ENCODE peak calls at places on chromosomes 5 and 9, in six cellular contexts. H is K562, C is A549, M is HCT116, Q is HepG2, D is GM12878. L is an unnamed sample.

GRCh38 chr5:141875022-141875740 is 3.0 kb downstream of the PCDH1 start:
- DNase-seq in H (no peak), C (no peak), M (no peak), Q (no peak), D (no peak), L (no peak)

GRCh38 chr5:156835905-156836304 is 14.2 kb upstream of the PPP1R2B start:
- DNase-seq in H (peak), C (peak), M (peak), Q (peak), D (no peak), L (no peak)

GRCh38 chr5:73454379-73455036 is 5.9 kb upstream of the FOXD1 start:
- DNase-seq in H (peak), C (no peak), M (peak), Q (peak), D (no peak), L (peak)

GRCh38 chr9:98974994-98975712 is 31.4 kb downstream of the COL15A1 start:
- DNase-seq in H (peak), C (peak), M (peak), Q (peak), D (no peak), L (peak)

GRCh38 chr5:151577566-151577965 is 13.6 kb downstream of the FAT2 start:
- DNase-seq in H (no peak), C (no peak), M (no peak), Q (no peak), D (no peak), L (no peak)

GRCh38 chr5:78768781-78769380 is 120.3 kb upstream of the LHFPL2 start:
- DNase-seq in H (no peak), C (no peak), M (no peak), Q (no peak), D (no peak), L (no peak)

GRCh38 chr5:22238047-22238446 is 615.1 kb downstream of the CDH12 start:
- DNase-seq in H (no peak), C (no peak), M (no peak), Q (no peak), D (no peak), L (no peak)

GRCh38 chr9:69380301-69380700 is 55.3 kb downstream of the ENTREP1 start:
- DNase-seq in H (no peak), C (no peak), M (no peak), Q (no peak), D (no peak), L (no peak)

GRCh38 chr9:112332977-112333638 is at the start of gene PTBP3:
- DNase-seq in H (peak), C (peak), M (no peak), Q (peak), D (no peak), L (no peak)

GRCh38 chr9:112331676-112331955 is 1.8 kb downstream of the PTBP3 start:
- DNase-seq in H (no peak), C (no peak), M (no peak), Q (no peak), D (no peak), L (no peak)

GRCh38 chr9:112333639-112334318 is 360 bp upstream of the PTBP3 start:
- DNase-seq in H (peak), C (peak), M (peak), Q (peak), D (peak), L (no peak)

GRCh38 chr9:112332674-112332976 is 794 bp downstream of the PTBP3 start:
- DNase-seq in H (no peak), C (no peak), M (no peak), Q (no peak), D (no peak), L (no peak)

DNA sequence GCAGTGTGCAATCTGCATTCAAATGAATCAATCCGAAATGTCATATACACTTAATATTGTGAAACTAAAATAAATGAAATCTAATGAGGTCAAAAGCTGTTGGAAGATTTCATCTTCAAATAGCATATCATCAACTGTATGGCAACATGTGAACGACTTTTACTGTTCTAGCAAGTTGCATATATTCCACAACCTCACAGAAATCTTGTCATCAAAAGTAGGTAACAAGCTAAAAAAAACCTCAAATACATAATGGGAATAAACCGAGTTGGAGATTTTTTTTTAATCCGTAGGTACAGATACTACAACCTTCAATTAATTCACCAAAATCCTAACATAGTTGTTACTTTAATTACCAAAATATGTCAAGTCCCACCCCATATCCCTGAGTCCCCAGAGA is 1.1 kb downstream of the PTBP3 start:
- DNase-seq in H (no peak), C (no peak), M (no peak), Q (no peak), D (no peak), L (no peak)
- H3K27ac ChIP-seq in H (peak), C (peak), M (peak), Q (peak), D (peak), L (peak)

GRCh38 chr5:14665949-14666741 is 1.6 kb downstream of the OTULIN start:
- DNase-seq in H (no peak), C (peak), M (no peak), Q (peak), D (no peak), L (no peak)

GRCh38 chr5:14662721-14663120 is 1.8 kb upstream of the OTULIN start:
- DNase-seq in H (no peak), C (no peak), M (no peak), Q (no peak), D (no peak), L (no peak)

GRCh38 chr5:14664270-14665109 is at the start of gene OTULIN:
- DNase-seq in H (peak), C (peak), M (peak), Q (peak), D (peak), L (peak)

GRCh38 chr5:14665110-14665822 is 748 bp downstream of the OTULIN start:
- DNase-seq in H (no peak), C (peak), M (no peak), Q (peak), D (no peak), L (no peak)

DNA sequence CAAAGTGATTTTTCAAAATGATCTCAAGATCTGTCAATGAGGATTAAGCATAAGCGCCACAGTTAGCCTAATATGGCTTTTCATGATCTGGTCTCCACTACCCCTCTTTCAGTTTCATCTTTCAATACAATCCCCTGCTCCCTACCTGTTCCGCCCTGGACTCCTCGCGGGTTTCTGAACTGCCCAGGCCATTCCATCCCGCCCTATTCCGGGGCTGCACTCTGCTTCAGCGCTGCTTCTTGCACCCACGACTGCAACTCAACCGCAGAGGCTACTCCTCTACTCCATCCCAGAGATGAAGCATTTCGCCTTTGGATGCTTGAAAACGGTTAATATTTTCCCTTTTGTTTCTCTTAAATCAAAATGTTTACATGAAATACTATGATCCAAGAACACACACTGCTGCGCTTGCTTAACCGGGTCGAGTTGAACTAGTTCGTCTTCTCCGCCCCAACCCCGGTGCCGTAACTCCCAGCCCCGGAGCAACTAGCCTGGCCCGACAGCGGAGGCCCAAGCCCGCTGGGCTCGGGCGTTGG is 716 bp upstream of the OTULIN start:
- DNase-seq in H (no peak), C (no peak), M (no peak), Q (no peak), D (no peak), L (no peak)
- TF ChIP-seq REST in H (no peak), C (no peak), M (no peak), Q (no peak), D (no peak), L (no peak)

GRCh38 chr9:19373527-19373926 is 6.5 kb downstream of the RPS6 start:
- DNase-seq in H (no peak), C (no peak), M (no peak), Q (no peak), D (no peak), L (no peak)

GRCh38 chr9:19369107-19369506 is 10.9 kb downstream of the RPS6 start:
- DNase-seq in H (no peak), C (no peak), M (no peak), Q (no peak), D (no peak), L (no peak)

GRCh38 chr9:19375536-19375935 is 4.5 kb downstream of the RPS6 start:
- DNase-seq in H (no peak), C (no peak), M (no peak), Q (no peak), D (no peak), L (no peak)

GRCh38 chr9:19372576-19372975 is 7.5 kb downstream of the RPS6 start:
- DNase-seq in H (no peak), C (no peak), M (no peak), Q (no peak), D (no peak), L (no peak)

GRCh38 chr9:19371942-19372341 is 8.1 kb downstream of the RPS6 start:
- DNase-seq in H (no peak), C (no peak), M (no peak), Q (no peak), D (no peak), L (no peak)
- TF ChIP-seq CTCF in H (no peak), C (no peak), M (no peak), Q (no peak), D (no peak), L (no peak)

GRCh38 chr9:113543286-113544000 is 79.9 kb downstream of the RGS3 start:
- DNase-seq in H (no peak), C (no peak), M (no peak), Q (no peak), D (no peak), L (no peak)
- H3K27ac ChIP-seq in H (no peak), C (no peak), M (no peak), Q (no peak), D (no peak), L (no peak)

DNA sequence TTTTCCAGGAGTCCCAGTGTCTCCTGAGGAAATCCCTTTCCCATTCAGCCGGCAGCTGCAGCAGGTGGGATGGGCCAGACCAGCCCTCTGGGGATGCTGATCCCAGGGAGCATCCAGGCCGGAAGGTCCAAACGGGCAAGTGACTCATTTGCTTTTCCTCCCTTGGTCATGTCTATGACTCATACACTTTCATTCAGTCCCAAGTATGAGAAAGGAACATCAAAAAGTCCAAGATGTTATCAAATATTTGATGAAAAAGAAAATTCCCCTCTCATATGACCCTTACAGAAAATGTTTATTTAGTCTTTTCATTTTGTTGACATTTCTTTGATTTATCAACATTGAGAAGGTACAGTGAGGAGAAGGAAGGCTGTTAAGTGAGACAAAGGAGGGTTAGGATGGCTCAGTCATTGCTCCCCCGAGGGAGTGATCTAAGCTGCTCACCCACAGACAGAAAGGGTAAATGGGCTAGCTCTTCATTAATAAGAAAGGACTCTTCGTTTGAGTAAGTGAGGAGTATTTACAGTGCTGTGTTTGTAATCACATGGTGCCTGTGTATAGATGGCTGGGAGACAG is 117.6 kb upstream of the ANKRD55 start:
- DNase-seq in H (peak), C (peak), M (peak), Q (peak), D (no peak), L (peak)
- TF ChIP-seq REST in H (no peak), C (no peak), M (no peak), Q (no peak), D (no peak), L (no peak)

DNA sequence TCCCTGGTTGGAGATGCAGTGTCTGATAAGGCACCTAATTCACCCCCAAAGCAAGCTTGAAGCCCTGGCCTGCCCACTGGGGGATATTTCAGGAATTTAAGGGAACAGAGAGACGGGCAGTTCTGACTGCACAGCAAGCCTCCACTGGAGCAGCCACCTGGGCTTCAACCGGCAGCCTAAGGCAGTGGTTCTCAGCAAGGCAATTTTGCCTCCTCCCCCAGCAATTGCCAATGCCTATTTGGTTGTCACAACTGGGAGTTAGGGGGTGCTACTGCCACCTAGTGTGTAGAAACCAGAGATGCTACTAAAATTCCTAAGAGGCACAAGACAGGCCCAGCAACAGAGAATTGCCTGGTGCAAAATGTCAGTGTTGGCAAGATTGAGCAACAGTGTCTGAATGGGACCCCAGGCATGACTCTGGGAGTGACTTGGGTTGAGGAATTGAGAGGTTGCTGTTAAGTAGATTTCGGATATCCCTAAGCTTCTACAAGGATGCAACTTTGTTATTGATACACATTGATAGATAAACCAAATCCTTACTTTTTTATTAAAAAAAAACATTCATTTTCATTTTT is 58.7 kb upstream of the CTSL start:
- DNase-seq in H (peak), C (peak), M (peak), Q (peak), D (no peak), L (no peak)
- TF ChIP-seq CTCF in H (peak), C (peak), M (peak), Q (peak), D (peak), L (peak)

DNA sequence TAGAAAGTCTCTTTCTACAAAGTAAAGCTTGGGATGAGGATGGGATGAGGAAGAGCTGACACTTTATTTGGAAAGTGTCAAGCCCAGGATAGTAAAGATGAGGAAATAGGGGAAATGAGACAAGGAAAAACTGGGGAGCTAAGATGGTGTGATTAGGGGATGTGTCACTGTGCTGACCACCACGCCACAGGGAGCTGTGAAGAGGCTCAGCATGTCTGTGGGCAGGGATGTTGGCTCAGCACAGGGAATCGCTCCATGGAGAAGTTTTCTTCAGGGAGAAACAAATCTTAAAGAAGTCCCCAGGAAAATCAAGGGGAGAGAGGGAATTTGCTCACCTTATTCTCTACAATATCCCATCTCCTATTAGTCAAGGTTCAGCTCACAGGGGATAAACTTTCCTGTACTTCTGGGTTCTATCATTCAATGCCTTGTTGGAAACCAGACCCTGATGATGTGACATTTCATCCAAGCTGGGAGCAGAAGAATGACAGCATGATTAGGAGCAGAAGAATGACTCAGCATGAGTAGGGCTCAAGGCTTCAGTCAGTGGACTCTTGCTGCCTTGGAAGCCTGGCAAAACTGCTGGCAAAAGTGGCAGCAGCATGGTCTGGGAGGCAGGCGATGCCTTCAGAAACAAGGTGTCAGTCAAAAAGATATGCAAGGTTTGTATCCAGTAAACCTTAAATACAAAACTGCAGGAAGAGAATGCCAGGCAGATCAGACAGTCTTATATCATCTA is 4.9 kb downstream of the HSPB3 start:
- DNase-seq in H (peak), C (no peak), M (no peak), Q (no peak), D (no peak), L (no peak)
- H3K27ac ChIP-seq in H (peak), C (peak), M (no peak), Q (no peak), D (no peak), L (no peak)

GRCh38 chr5:168829044-168829443 is 249.9 kb upstream of the PANK3 start:
- DNase-seq in H (no peak), C (no peak), M (no peak), Q (no peak), D (no peak), L (no peak)

GRCh38 chr5:168829922-168830417 is 250.8 kb upstream of the PANK3 start:
- DNase-seq in H (no peak), C (no peak), M (no peak), Q (no peak), D (no peak), L (no peak)

GRCh38 chr5:168833383-168833782 is 254.2 kb upstream of the PANK3 start:
- DNase-seq in H (no peak), C (no peak), M (no peak), Q (no peak), D (no peak), L (no peak)

GRCh38 chr5:168830833-168831232 is 251.7 kb upstream of the PANK3 start:
- DNase-seq in H (no peak), C (no peak), M (no peak), Q (no peak), D (no peak), L (no peak)

DNA sequence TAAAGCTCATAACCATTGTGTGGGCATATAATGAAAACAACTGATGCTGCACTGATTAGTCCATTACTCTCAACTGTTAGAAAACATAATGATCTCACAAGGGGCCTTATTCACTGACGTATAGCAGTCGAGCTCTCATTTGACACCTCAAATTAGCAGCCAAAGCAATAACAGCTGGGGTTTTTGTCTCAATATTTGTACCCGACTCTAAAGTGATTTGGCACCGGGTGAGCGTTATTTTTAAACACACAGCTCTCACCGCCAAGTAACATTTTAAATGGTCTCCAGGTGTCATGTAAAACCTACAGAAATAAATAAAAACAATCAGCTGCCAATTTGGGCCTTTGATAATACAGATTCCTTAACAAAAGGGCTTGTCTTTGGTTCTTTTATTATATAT is 252.3 kb upstream of the PANK3 start:
- DNase-seq in H (no peak), C (no peak), M (no peak), Q (no peak), D (no peak), L (no peak)
- TF ChIP-seq REST in H (no peak), C (no peak), M (no peak), Q (no peak), D (no peak), L (no peak)

GRCh38 chr9:113787871-113788270 is 88.2 kb upstream of the ZNF618 start:
- DNase-seq in H (no peak), C (no peak), M (no peak), Q (no peak), D (no peak), L (no peak)
- TF ChIP-seq CTCF in H (peak), C (no peak), M (no peak), Q (no peak), D (no peak), L (no peak)

GRCh38 chr9:4423207-4423610 is 67.1 kb upstream of the SLC1A1 start:
- DNase-seq in H (no peak), C (no peak), M (no peak), Q (no peak), D (no peak), L (no peak)
- H3K27ac ChIP-seq in H (no peak), C (no peak), M (no peak), Q (no peak), D (no peak), L (no peak)

L was measured in Panc1.